ENCODE peak calls at places on chromosomes 11 and 22, in ten cellular contexts. H is activated CD8-positive, alpha-beta T cell treated with anti-CD3 and anti-CD28 coated beads, Interleukin-2, amount 10 ng/mL, durations not matched to agents 7 days and 5 days; J is activated naive CD8-positive, alpha-beta T cell treated with anti-CD3 and anti-CD28 coated beads, Interleukin-2, amount 50 U/mL, for 24 hours; D is A549; M is stimulated activated naive CD8-positive, alpha-beta T cell treated with anti-CD3 and anti-CD28 coated beads, Interleukin-15, Interleukin-2, amounts not matched to agents 100 U/mL and 50 U/mL, for 24 hours; Q is aorta; L is HCT116; Y is esophagus mucosa; S is pancreas; W is naive B cell. T is an unnamed sample.
A peak's percentile ranks its signal among the peaks of the same experiment; 100 is the strongest.

GRCh38 chr11:69775163-69775755 is at the start of gene FGF4:
- ATAC-seq in M (no peak), H (no peak), S (no peak), W (no peak), L (no peak), Y (no peak), J (no peak), D (peak; percentile 49), Q (no peak), T (no peak)

GRCh38 chr11:34316347-34317037 is 41.3 kb downstream of the ABTB2 start:
- ATAC-seq in S (no peak), J (peak; percentile 44), H (no peak), Y (no peak), D (no peak), Q (no peak), W (no peak), L (no peak), M (peak; percentile 15), T (no peak)

GRCh38 chr11:103397369-103397768 is 288.1 kb downstream of the DYNC2H1 start:
- ATAC-seq in M (no peak), S (no peak), D (no peak), H (no peak), L (no peak), Q (no peak), Y (no peak), W (no peak), J (no peak), T (no peak)

GRCh38 chr11:118051136-118051610 is 25.7 kb upstream of the TMPRSS4 start:
- ATAC-seq in Q (no peak), M (no peak), H (peak; percentile 5), W (no peak), L (no peak), S (no peak), J (no peak), D (no peak), Y (no peak), T (peak; percentile 21)

GRCh38 chr22:28220626-28221363 is 301.7 kb upstream of the PITPNB start:
- ATAC-seq in J (no peak), S (no peak), D (no peak), Y (no peak), W (no peak), Q (no peak), H (no peak), L (no peak), M (no peak), T (no peak)

GRCh38 chr22:24380220-24381218 is 46.9 kb upstream of the ADORA2A start:
- ATAC-seq in W (no peak), S (peak; percentile 44), Q (no peak), M (no peak), D (no peak), H (no peak), Y (no peak), L (no peak), J (no peak), T (no peak)

GRCh38 chr11:104328514-104328912 is 164.6 kb upstream of the PDGFD start:
- ATAC-seq in S (no peak), Q (no peak), J (no peak), M (no peak), D (no peak), Y (no peak), H (no peak), L (no peak), W (no peak), T (no peak)

GRCh38 chr11:65613091-65613928 is 711 bp downstream of the MAP3K11 start:
- ATAC-seq in S (peak; percentile 0), H (no peak), L (no peak), M (no peak), Y (peak; percentile 0), D (peak; percentile 3), Q (no peak), W (no peak), J (no peak), T (no peak)

GRCh38 chr11:1761857-1762536 is 1.7 kb downstream of the CTSD start:
- ATAC-seq in L (no peak), S (no peak), W (no peak), H (no peak), Q (no peak), D (no peak), Y (no peak), J (no peak), M (no peak), T (no peak)

GRCh38 chr22:43320943-43321900 is 21.9 kb downstream of the SCUBE1 start:
- ATAC-seq in D (no peak), H (no peak), W (no peak), Q (no peak), J (no peak), Y (no peak), S (no peak), L (no peak), M (no peak), T (no peak)

GRCh38 chr11:111631034-111631665 is 28.9 kb downstream of the SIK2 start:
- ATAC-seq in Q (no peak), W (no peak), H (peak; percentile 46), D (no peak), S (no peak), J (no peak), M (no peak), L (peak; percentile 26), Y (no peak), T (peak; percentile 42)

GRCh38 chr22:41847300-41847699 is 14.4 kb downstream of the SREBF2 start:
- ATAC-seq in D (no peak), Y (peak; percentile 50), J (no peak), M (no peak), L (no peak), S (no peak), W (no peak), H (no peak), Q (no peak), T (no peak)

GRCh38 chr22:42344391-42344861 is 74.0 kb upstream of the TCF20 start:
- ATAC-seq in J (no peak), H (no peak), L (no peak), Y (peak; percentile 43), Q (peak; percentile 76), W (no peak), M (no peak), D (peak; percentile 11), S (peak; percentile 38), T (no peak)

GRCh38 chr11:61541568-61541967 is 33.0 kb downstream of the LRRC10B start:
- ATAC-seq in H (no peak), W (no peak), D (peak; percentile 52), Q (no peak), Y (no peak), M (no peak), J (no peak), S (peak; percentile 56), L (peak; percentile 84), T (no peak)

GRCh38 chr11:71222318-71223080 is 29.9 kb downstream of the SHANK2 start:
- ATAC-seq in S (no peak), W (no peak), H (no peak), L (no peak), J (no peak), D (no peak), Y (no peak), M (no peak), Q (no peak), T (no peak)

GRCh38 chr22:36360871-36361383 is 26.8 kb downstream of the MYH9 start:
- ATAC-seq in L (no peak), H (no peak), Q (peak; percentile 23), D (no peak), W (no peak), J (no peak), M (no peak), S (peak; percentile 20), Y (no peak), T (no peak)

GRCh38 chr11:59918987-59919589 is 19.1 kb upstream of the OOSP1 start:
- ATAC-seq in M (no peak), W (no peak), S (peak; percentile 59), Q (no peak), J (no peak), D (peak; percentile 52), Y (peak; percentile 41), L (peak; percentile 85), H (no peak), T (no peak)

GRCh38 chr11:18203723-18204122 is 31.1 kb downstream of the MRGPRX4 start:
- ATAC-seq in D (peak; percentile 97), H (no peak), S (no peak), J (peak; percentile 63), Y (no peak), W (no peak), L (peak; percentile 99), Q (no peak), M (peak; percentile 63), T (peak; percentile 37)

GRCh38 chr22:32069579-32070372 is 26.7 kb downstream of the SLC5A1 start:
- ATAC-seq in J (no peak), D (no peak), M (no peak), H (no peak), Q (no peak), S (no peak), Y (no peak), L (no peak), W (no peak), T (no peak)

GRCh38 chr22:42033263-42034181 is 34.9 kb downstream of the WBP2NL start:
- ATAC-seq in Q (no peak), L (no peak), W (no peak), D (no peak), M (no peak), J (no peak), S (no peak), H (no peak), Y (no peak), T (no peak)

GRCh38 chr22:29625090-29625825 is 21.8 kb downstream of the NF2 start:
- ATAC-seq in W (peak; percentile 42), D (peak; percentile 61), L (peak; percentile 24), M (no peak), H (no peak), Q (peak; percentile 87), J (peak; percentile 43), S (peak; percentile 84), Y (peak; percentile 60), T (peak; percentile 47)

GRCh38 chr11:405323-405975 is 9.3 kb downstream of the SIGIRR start:
- ATAC-seq in S (no peak), Y (no peak), D (no peak), Q (peak; percentile 2), J (no peak), M (no peak), W (no peak), H (no peak), L (no peak), T (no peak)

GRCh38 chr11:102139081-102139498 is 28.8 kb downstream of the YAP1 start:
- ATAC-seq in L (no peak), W (no peak), S (no peak), Y (peak; percentile 84), M (no peak), J (no peak), H (no peak), Q (peak; percentile 91), D (no peak), T (no peak)

GRCh38 chr11:63007920-63008319 is 7.7 kb downstream of the SLC22A8 start:
- ATAC-seq in M (no peak), D (no peak), S (peak; percentile 76), J (no peak), H (no peak), W (no peak), L (no peak), Y (no peak), Q (no peak), T (no peak)

GRCh38 chr11:2779499-2779980 is 79.7 kb upstream of the KCNQ1OT1 start:
- ATAC-seq in D (peak; percentile 15), W (no peak), J (no peak), H (no peak), Y (no peak), M (no peak), L (no peak), S (no peak), Q (no peak), T (no peak)

GRCh38 chr11:73249858-73250773 is 22.0 kb upstream of the P2RY6 start:
- ATAC-seq in M (no peak), J (no peak), L (no peak), H (peak; percentile 65), Q (no peak), W (no peak), S (no peak), Y (no peak), D (no peak), T (peak; percentile 32)

GRCh38 chr11:95675585-95675984 is 114.0 kb downstream of the FAM76B start:
- ATAC-seq in S (no peak), H (no peak), M (no peak), W (no peak), L (no peak), Y (no peak), Q (no peak), J (no peak), D (no peak), T (no peak)

GRCh38 chr11:84722583-84723108 is 904.5 kb downstream of the DLG2 start:
- ATAC-seq in H (no peak), J (no peak), S (no peak), L (no peak), D (peak; percentile 47), Y (no peak), Q (no peak), W (no peak), M (no peak), T (no peak)

T was measured in activated T-helper 17 cell treated with anti-CD3 and anti-CD28 coated beads, Interleukin-2, amount 50 U/mL, for 72 hours.